ENCODE peak calls at places on chromosome 12, in nine cellular contexts. L is HepG2, E is A549, C is heart left ventricle, A is transverse colon, N is Peyer's patch, M is body of pancreas, Q is endothelial cell of umbilical vein, J is right lobe of liver. Z is an unnamed sample.
A peak's percentile ranks its signal among the peaks of the same experiment; 100 is the strongest.

GRCh38 chr12:131364903-131365820 is 345.7 kb upstream of the SFSWAP start:
- DNase-seq in E (no peak), A (no peak), L (no peak), Q (no peak), M (no peak), C (peak; percentile 3), J (no peak), N (peak; percentile 29), Z (peak; percentile 35)

GRCh38 chr12:122395319-122395718 is 27.1 kb downstream of the CLIP1 start:
- DNase-seq in N (no peak), J (no peak), Q (peak; percentile 61), L (no peak), A (no peak), E (peak; percentile 44), C (no peak), M (no peak), Z (no peak)

GRCh38 chr12:47962198-47962597 is 1.2 kb upstream of the TMEM106C start:
- DNase-seq in L (no peak), Q (no peak), C (no peak), A (no peak), N (no peak), E (no peak), M (no peak), J (no peak), Z (no peak)

GRCh38 chr12:89768586-89769482 is 60.2 kb upstream of the ATP2B1 start:
- DNase-seq in A (peak; percentile 25), J (no peak), Q (no peak), E (peak; percentile 18), L (peak; percentile 7), C (no peak), M (no peak), N (peak; percentile 74), Z (peak; percentile 36)

GRCh38 chr12:66066071-66066928 is 64.2 kb downstream of the LLPH start:
- DNase-seq in L (peak; percentile 78), Q (peak; percentile 20), C (no peak), N (no peak), E (no peak), J (no peak), M (no peak), A (no peak), Z (no peak)

GRCh38 chr12:108667349-108667748 is 33.7 kb upstream of the SELPLG start:
- DNase-seq in A (no peak), L (peak; percentile 12), N (no peak), Q (no peak), J (no peak), M (no peak), C (no peak), E (no peak), Z (no peak)

GRCh38 chr12:83074495-83074894 is 387.8 kb downstream of the TMTC2 start:
- DNase-seq in N (no peak), A (no peak), M (no peak), E (no peak), C (no peak), J (no peak), Q (no peak), L (no peak), Z (no peak)

GRCh38 chr12:49983892-49984291 is 11.1 kb downstream of the AQP6 start:
- DNase-seq in J (no peak), C (no peak), A (no peak), L (no peak), Q (peak; percentile 87), E (no peak), N (no peak), M (no peak), Z (no peak)

GRCh38 chr12:132178801-132179401 is 34.6 kb downstream of the NOC4L start:
- DNase-seq in L (no peak), Q (no peak), E (no peak), J (no peak), M (no peak), N (no peak), A (no peak), C (peak; percentile 49), Z (no peak)

GRCh38 chr12:12474471-12474928 is 88.2 kb downstream of the DUSP16 start:
- DNase-seq in J (no peak), C (no peak), L (no peak), M (no peak), N (no peak), Q (no peak), A (no peak), E (no peak), Z (no peak)

GRCh38 chr12:131631230-131631629 is 79.7 kb upstream of the SFSWAP start:
- DNase-seq in N (no peak), J (no peak), E (no peak), A (no peak), L (no peak), Q (no peak), C (no peak), M (no peak), Z (no peak)

GRCh38 chr12:130098301-130099005 is 63.8 kb upstream of the FZD10 start:
- DNase-seq in L (no peak), J (no peak), M (no peak), Q (no peak), E (no peak), N (no peak), C (no peak), A (no peak), Z (no peak)

GRCh38 chr12:47302111-47302597 is 222.4 kb upstream of the AMIGO2 start:
- DNase-seq in M (no peak), J (no peak), N (no peak), Q (no peak), C (no peak), L (no peak), A (no peak), E (peak; percentile 55), Z (no peak)

GRCh38 chr12:132834181-132834711 is 5.6 kb upstream of the GOLGA3 start:
- DNase-seq in L (no peak), J (no peak), A (no peak), Q (no peak), C (no peak), E (no peak), M (no peak), N (peak; percentile 54), Z (no peak)

GRCh38 chr12:48717252-48717695 is 767 bp upstream of the CCNT1 start:
- DNase-seq in M (no peak), E (no peak), N (no peak), L (no peak), C (no peak), A (no peak), J (no peak), Q (peak; percentile 33), Z (no peak)

GRCh38 chr12:27906658-27907473 is 65.7 kb downstream of the PTHLH start:
- DNase-seq in A (no peak), Q (no peak), E (no peak), M (no peak), L (no peak), N (no peak), J (no peak), C (no peak), Z (no peak)

GRCh38 chr12:47102845-47103666 is 23.3 kb upstream of the AMIGO2 start:
- DNase-seq in N (no peak), A (no peak), L (no peak), E (no peak), J (no peak), C (no peak), M (no peak), Q (no peak), Z (no peak)

GRCh38 chr12:64304571-64304970 is 82.5 kb upstream of the KICS2 start:
- DNase-seq in N (no peak), A (no peak), Q (no peak), J (no peak), L (no peak), M (no peak), E (no peak), C (no peak), Z (no peak)

GRCh38 chr12:126198966-126199692 is 1133.9 kb downstream of the AACS start:
- DNase-seq in E (no peak), C (no peak), M (peak; percentile 79), J (no peak), N (no peak), Q (no peak), L (no peak), A (no peak), Z (no peak)

GRCh38 chr12:27620121-27620520 is 76.1 kb upstream of the REP15 start:
- DNase-seq in A (no peak), M (no peak), L (no peak), E (no peak), Q (no peak), N (no peak), J (no peak), C (no peak), Z (no peak)

GRCh38 chr12:92045852-92046251 is 99.8 kb downstream of the BTG1 start:
- DNase-seq in A (no peak), Q (no peak), E (no peak), C (no peak), M (no peak), N (no peak), J (no peak), L (no peak), Z (no peak)
- TF ChIP-seq POLR2A in A (no peak), Q (no peak), E (no peak), C (no peak), M (no peak), N (no peak), J (no peak), L (no peak), Z (no peak)

GRCh38 chr12:16387919-16388318 is 40.5 kb downstream of the MGST1 start:
- DNase-seq in N (no peak), E (no peak), M (no peak), J (no peak), Q (no peak), C (no peak), L (no peak), A (no peak), Z (no peak)
- H3K4me3 ChIP-seq in N (no peak overlapping the region), E (no peak overlapping the region), M (no peak overlapping the region), J (no peak overlapping the region), Q (no peak overlapping the region), C (no peak overlapping the region), L (no peak overlapping the region), A (no peak overlapping the region), Z (no peak overlapping the region)

DNA sequence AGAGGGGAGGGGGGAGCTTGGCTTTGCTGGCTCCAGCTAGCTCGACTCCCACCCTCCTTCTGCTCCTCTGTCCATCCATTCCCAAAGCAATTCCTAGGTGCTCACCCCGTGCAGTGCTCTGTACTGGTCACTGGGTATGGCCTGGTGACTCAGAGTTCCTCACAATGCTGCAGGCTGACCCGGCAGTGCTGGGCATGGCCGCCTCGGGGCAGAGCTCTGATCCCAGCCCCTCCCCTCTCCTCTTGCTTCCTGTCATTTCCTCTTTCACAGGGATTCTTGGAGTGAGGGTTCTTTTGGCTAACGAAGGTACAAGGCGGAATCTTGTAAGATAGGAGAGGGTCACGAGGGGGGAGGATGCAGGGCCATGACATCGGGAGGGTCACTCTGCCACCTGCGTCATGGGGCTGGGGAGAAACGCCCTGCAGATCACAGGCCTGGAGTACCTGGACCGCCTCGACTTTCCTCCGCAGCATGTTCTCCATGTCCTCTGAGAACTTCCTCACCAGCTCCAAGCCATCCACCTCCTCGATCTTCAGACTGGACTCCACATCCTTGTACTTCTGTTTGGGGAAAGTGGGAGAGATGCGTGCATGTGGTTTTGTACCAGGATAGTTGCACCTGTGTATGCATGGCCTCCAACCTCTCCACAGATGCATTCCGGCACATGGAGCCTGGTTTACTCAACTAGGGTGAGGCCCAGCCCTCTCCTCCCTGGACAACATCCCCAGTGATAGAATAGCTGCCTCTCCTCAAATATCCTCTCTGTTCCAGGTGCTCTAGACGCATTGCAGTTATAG is 5.7 kb downstream of the CACNA2D4 start:
- DNase-seq in N (no peak), Q (peak; percentile 10), E (no peak), C (no peak), A (no peak), M (no peak), J (peak; percentile 37), L (no peak), Z (peak; percentile 8)
- H3K4me1 ChIP-seq in N (no peaks in the 10 kb centered on the region), Q (no peaks in the 10 kb centered on the region), E (no peaks in the 10 kb centered on the region), C (peaks cover 20% of the 10 kb centered on the region), A (peaks cover 3% of the 10 kb centered on the region), M (peaks cover 7% of the 10 kb centered on the region), J (no peaks in the 10 kb centered on the region), L (peaks cover 9% of the 10 kb centered on the region), Z (peaks cover 17% of the 10 kb centered on the region)

GRCh38 chr12:6828671-6829531 is 694 bp downstream of the P3H3 start:
- DNase-seq in N (peak; percentile 70), C (no peak), E (no peak), J (no peak), A (peak; percentile 57), M (peak; percentile 60), Q (no peak), L (no peak), Z (peak; percentile 70)
- TF ChIP-seq POLR2A in N (no peak), C (no peak), E (no peak), J (no peak), A (peak; percentile 34), M (peak; percentile 82), Q (peak; percentile 33), L (no peak), Z (no peak)

Z was measured in testis.